ENCODE peak calls at places on chromosomes 2 and 18, in four cellular contexts. B, P, C and T are unnamed samples.

GRCh38 chr2:186032337-186032736 is 293.7 kb downstream of the FSIP2 start:
- DNase-seq in B (no peak), P (no peak), C (no peak), T (no peak)

GRCh38 chr2:223725494-223725893 is 111.9 kb downstream of the AP1S3 start:
- DNase-seq in B (peak), P (peak), C (peak), T (peak)

GRCh38 chr2:122136071-122136470 is 380.6 kb downstream of the TSN start:
- DNase-seq in B (peak), P (peak), C (peak), T (no peak)

GRCh38 chr2:32119161-32119560 is 46.5 kb upstream of the SLC30A6 start:
- DNase-seq in B (no peak), P (no peak), C (no peak), T (no peak)

GRCh38 chr2:175309799-175310198 is 128.3 kb upstream of the ATP5MC3 start:
- DNase-seq in B (peak), P (peak), C (peak), T (peak)

GRCh38 chr2:10493636-10494281 is 45.6 kb upstream of the ODC1 start:
- DNase-seq in B (no peak), P (peak), C (no peak), T (no peak)

GRCh38 chr2:181239400-181239799 is 217.8 kb upstream of the ITGA4 start:
- DNase-seq in B (peak), P (peak), C (no peak), T (no peak)

GRCh38 chr18:10473152-10473551 is 18.7 kb downstream of the APCDD1 start:
- DNase-seq in B (no peak), P (no peak), C (no peak), T (no peak)

GRCh38 chr2:102226612-102227351 is 40.0 kb downstream of the IL1RL2 start:
- DNase-seq in B (no peak), P (no peak), C (no peak), T (peak)

GRCh38 chr2:56229397-56230060 is 45.7 kb downstream of the CCDC85A start:
- DNase-seq in B (no peak), P (no peak), C (no peak), T (peak)

GRCh38 chr2:240624950-240625621 is at the start of gene GPR35:
- DNase-seq in B (no peak), P (no peak), C (peak), T (no peak)

GRCh38 chr2:230097841-230098240 is 29.1 kb upstream of the SLC16A14 start:
- DNase-seq in B (no peak), P (no peak), C (no peak), T (no peak)

GRCh38 chr2:182642328-182642727 is 73.7 kb upstream of the DNAJC10 start:
- DNase-seq in B (peak), P (peak), C (peak), T (peak)

GRCh38 chr18:23730850-23731249 is 41.6 kb downstream of the LAMA3 start:
- DNase-seq in B (no peak), P (no peak), C (no peak), T (no peak)

GRCh38 chr2:98800330-98801064 is 69.6 kb upstream of the MGAT4A start:
- DNase-seq in B (no peak), P (peak), C (no peak), T (peak)
- TF ChIP-seq POLR2AphosphoS5 in B (no peak), P (no peak), C (no peak), T (no peak)

DNA sequence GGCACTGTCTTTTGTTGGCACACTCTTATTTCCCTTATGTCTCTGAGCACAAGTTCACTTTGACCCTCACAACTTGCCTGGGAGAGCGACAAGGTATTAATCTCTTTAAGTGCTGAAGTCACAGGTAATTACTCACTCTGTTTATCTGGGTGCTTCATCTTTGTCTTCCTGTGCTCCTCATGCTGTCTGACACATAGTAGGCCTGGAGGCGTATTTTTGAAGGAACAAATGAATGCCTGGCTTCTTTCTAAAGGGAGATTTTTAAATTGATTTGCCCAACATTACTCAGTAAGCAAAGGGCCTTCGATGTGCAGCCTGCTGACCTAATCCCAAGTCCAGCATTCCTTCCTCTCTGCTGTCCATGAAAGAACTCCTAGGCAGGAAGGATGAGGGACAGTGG is 507.1 kb upstream of the TNP1 start:
- DNase-seq in B (no peak), P (no peak), C (no peak), T (no peak)
- H3K4me2 ChIP-seq in B (no peak), P (no peak), C (no peak), T (no peak)

GRCh38 chr18:8854550-8854949 is 149.2 kb downstream of the MTCL1 start:
- DNase-seq in B (no peak), P (no peak), C (no peak), T (no peak)
- TF ChIP-seq POLR2AphosphoS5 in B (no peak), P (no peak), C (no peak), T (no peak)

GRCh38 chr2:12321017-12321641 is 395.6 kb upstream of the TRIB2 start:
- DNase-seq in B (no peak), P (no peak), C (peak), T (no peak)
- H3K4me2 ChIP-seq in B (no peak), P (no peak), C (no peak), T (no peak)

GRCh38 chr2:42868096-42868495 is 75.7 kb upstream of the HAAO start:
- DNase-seq in B (no peak), P (no peak), C (no peak), T (no peak)

GRCh38 chr2:42864641-42865280 is 72.4 kb upstream of the HAAO start:
- DNase-seq in B (no peak), P (no peak), C (no peak), T (no peak)

GRCh38 chr2:42864222-42864621 is 71.8 kb upstream of the HAAO start:
- DNase-seq in B (no peak), P (no peak), C (no peak), T (no peak)

GRCh38 chr2:42867093-42868065 is 75.0 kb upstream of the HAAO start:
- DNase-seq in B (no peak), P (no peak), C (no peak), T (no peak)

GRCh38 chr2:42865884-42866861 is 73.8 kb upstream of the HAAO start:
- DNase-seq in B (no peak), P (no peak), C (no peak), T (no peak)
- TF ChIP-seq POLR2AphosphoS5 in B (no peak), P (no peak), C (no peak), T (no peak)

GRCh38 chr2:201432038-201432437 is 19.2 kb downstream of the TRAK2 start:
- DNase-seq in B (no peak), P (peak), C (no peak), T (peak)
- H3K4me2 ChIP-seq in B (no peak), P (no peak), C (no peak), T (peak)